ENCODE peak calls at places on chromosomes 1 and 21, in six cellular contexts. One of them, this sample, is unnamed.

GRCh38 chr1:190578531-190578930 is 100.9 kb upstream of the BRINP3 start:
- DNase-seq in transverse colon: no peak
- DNase-seq in Peyer's patch: no peak
- DNase-seq in IMR-90: no peak
- DNase-seq in breast epithelium: no peak
- DNase-seq in stomach: no peak
- DNase-seq in this sample: no peak

GRCh38 chr1:71593523-71593922 is 512.7 kb upstream of the ZRANB2 start:
- DNase-seq in IMR-90: peak; percentile 1
- DNase-seq in transverse colon: no peak
- DNase-seq in breast epithelium: no peak
- DNase-seq in Peyer's patch: no peak
- DNase-seq in stomach: no peak
- DNase-seq in this sample: no peak

GRCh38 chr1:233614173-233614742 is 352 bp downstream of the KCNK1 start:
- DNase-seq in IMR-90: peak; percentile 19
- DNase-seq in breast epithelium: peak; percentile 35
- DNase-seq in transverse colon: peak; percentile 25
- DNase-seq in Peyer's patch: peak; percentile 54
- DNase-seq in stomach: peak; percentile 46
- DNase-seq in this sample: peak; percentile 84

GRCh38 chr1:48692235-48692634 is 84.5 kb downstream of the BEND5 start:
- DNase-seq in transverse colon: no peak
- DNase-seq in IMR-90: no peak
- DNase-seq in breast epithelium: peak; percentile 35
- DNase-seq in stomach: no peak
- DNase-seq in Peyer's patch: no peak
- DNase-seq in this sample: no peak

GRCh38 chr1:234999513-234999940 is 129.1 kb downstream of the TOMM20 start:
- DNase-seq in IMR-90: no peak
- DNase-seq in stomach: no peak
- DNase-seq in transverse colon: no peak
- DNase-seq in breast epithelium: no peak
- DNase-seq in Peyer's patch: no peak
- DNase-seq in this sample: no peak

GRCh38 chr1:70961374-70961773 is 86.2 kb downstream of the PTGER3 start:
- DNase-seq in breast epithelium: no peak
- DNase-seq in IMR-90: no peak
- DNase-seq in Peyer's patch: no peak
- DNase-seq in stomach: no peak
- DNase-seq in transverse colon: no peak
- DNase-seq in this sample: no peak

GRCh38 chr1:55362558-55362957 is 147.4 kb upstream of the USP24 start:
- DNase-seq in breast epithelium: no peak
- DNase-seq in transverse colon: no peak
- DNase-seq in Peyer's patch: no peak
- DNase-seq in stomach: no peak
- DNase-seq in IMR-90: peak; percentile 85
- DNase-seq in this sample: no peak

GRCh38 chr1:24921938-24922662 is 8.0 kb downstream of the RUNX3 start:
- DNase-seq in IMR-90: no peak
- DNase-seq in breast epithelium: no peak
- DNase-seq in stomach: no peak
- DNase-seq in Peyer's patch: no peak
- DNase-seq in transverse colon: no peak
- DNase-seq in this sample: no peak

GRCh38 chr1:10152709-10153284 is 57.6 kb upstream of the KIF1B start:
- DNase-seq in stomach: peak; percentile 43
- DNase-seq in transverse colon: peak; percentile 58
- DNase-seq in Peyer's patch: peak; percentile 66
- DNase-seq in breast epithelium: no peak
- DNase-seq in IMR-90: peak; percentile 48
- DNase-seq in this sample: peak; percentile 27

GRCh38 chr1:34781844-34782391 is 904 bp downstream of the GJB3 start:
- DNase-seq in transverse colon: peak; percentile 74
- DNase-seq in Peyer's patch: no peak
- DNase-seq in stomach: peak; percentile 58
- DNase-seq in IMR-90: no peak
- DNase-seq in breast epithelium: no peak
- DNase-seq in this sample: no peak

GRCh38 chr1:52727114-52727586 is 897 bp downstream of the ZYG11B start:
- DNase-seq in transverse colon: peak; percentile 23
- DNase-seq in IMR-90: no peak
- DNase-seq in stomach: no peak
- DNase-seq in Peyer's patch: no peak
- DNase-seq in breast epithelium: no peak
- DNase-seq in this sample: no peak

GRCh38 chr1:222242492-222242891 is 305.4 kb downstream of the HHIPL2 start:
- DNase-seq in breast epithelium: no peak
- DNase-seq in IMR-90: no peak
- DNase-seq in stomach: no peak
- DNase-seq in Peyer's patch: no peak
- DNase-seq in transverse colon: no peak
- DNase-seq in this sample: no peak

GRCh38 chr1:93448983-93449805 is 1.3 kb downstream of the FNBP1L start:
- DNase-seq in IMR-90: peak; percentile 65
- DNase-seq in stomach: peak; percentile 56
- DNase-seq in Peyer's patch: peak; percentile 84
- DNase-seq in transverse colon: peak; percentile 70
- DNase-seq in breast epithelium: peak; percentile 38
- DNase-seq in this sample: peak; percentile 84

GRCh38 chr1:143604887-143605286 is 366.9 kb downstream of the FAM72C start:
- DNase-seq in transverse colon: no peak
- DNase-seq in breast epithelium: no peak
- DNase-seq in stomach: no peak
- DNase-seq in IMR-90: no peak
- DNase-seq in Peyer's patch: no peak
- DNase-seq in this sample: no peak

GRCh38 chr1:116836099-116836498 is 73.6 kb upstream of the PTGFRN start:
- DNase-seq in breast epithelium: no peak
- DNase-seq in Peyer's patch: no peak
- DNase-seq in transverse colon: no peak
- DNase-seq in stomach: no peak
- DNase-seq in IMR-90: no peak
- DNase-seq in this sample: no peak

GRCh38 chr1:8604041-8604942 is 213.1 kb downstream of the RERE start:
- DNase-seq in transverse colon: no peak
- DNase-seq in IMR-90: no peak
- DNase-seq in stomach: no peak
- DNase-seq in Peyer's patch: no peak
- DNase-seq in breast epithelium: no peak
- DNase-seq in this sample: no peak

GRCh38 chr1:28087614-28088167 is 719 bp downstream of the EYA3 start:
- DNase-seq in stomach: no peak
- DNase-seq in breast epithelium: no peak
- DNase-seq in transverse colon: no peak
- DNase-seq in IMR-90: peak; percentile 27
- DNase-seq in Peyer's patch: peak; percentile 46
- DNase-seq in this sample: no peak

GRCh38 chr1:51908499-51908898 is 30.0 kb upstream of the NRDC start:
- DNase-seq in Peyer's patch: no peak
- DNase-seq in breast epithelium: no peak
- DNase-seq in stomach: no peak
- DNase-seq in transverse colon: no peak
- DNase-seq in IMR-90: no peak
- DNase-seq in this sample: no peak

GRCh38 chr1:24263746-24264145 is 55.4 kb upstream of the GRHL3 start:
- DNase-seq in Peyer's patch: no peak
- DNase-seq in transverse colon: no peak
- DNase-seq in IMR-90: no peak
- DNase-seq in stomach: no peak
- DNase-seq in breast epithelium: no peak
- DNase-seq in this sample: no peak

GRCh38 chr1:77859248-77859647 is 29.2 kb upstream of the NEXN start:
- DNase-seq in IMR-90: no peak
- DNase-seq in stomach: no peak
- DNase-seq in breast epithelium: no peak
- DNase-seq in Peyer's patch: no peak
- DNase-seq in transverse colon: no peak
- DNase-seq in this sample: no peak

GRCh38 chr1:93554883-93555872 is 107.3 kb downstream of the FNBP1L start:
- DNase-seq in breast epithelium: no peak
- DNase-seq in stomach: no peak
- DNase-seq in IMR-90: no peak
- DNase-seq in transverse colon: no peak
- DNase-seq in Peyer's patch: no peak
- DNase-seq in this sample: no peak

GRCh38 chr1:31715097-31715872 is 11.5 kb upstream of the COL16A1 start:
- DNase-seq in IMR-90: peak; percentile 81
- DNase-seq in breast epithelium: peak; percentile 65
- DNase-seq in Peyer's patch: peak; percentile 95
- DNase-seq in stomach: peak; percentile 90
- DNase-seq in transverse colon: peak; percentile 93
- DNase-seq in this sample: peak; percentile 82

GRCh38 chr1:207825296-207825695 is 73.4 kb downstream of the CD46 start:
- DNase-seq in IMR-90: no peak
- DNase-seq in breast epithelium: no peak
- DNase-seq in stomach: no peak
- DNase-seq in transverse colon: no peak
- DNase-seq in Peyer's patch: no peak
- DNase-seq in this sample: no peak
- H3K4me1 ChIP-seq in IMR-90: peaks cover 27% of the 10 kb centered on the region
- H3K4me1 ChIP-seq in breast epithelium: peaks cover 33% of the 10 kb centered on the region
- H3K4me1 ChIP-seq in stomach: peaks cover 85% of the 10 kb centered on the region
- H3K4me1 ChIP-seq in transverse colon: peaks cover 52% of the 10 kb centered on the region
- H3K4me1 ChIP-seq in Peyer's patch: no peaks in the 10 kb centered on the region
- H3K4me1 ChIP-seq in this sample: peaks cover 72% of the 10 kb centered on the region

GRCh38 chr1:7441442-7441841 is 329.7 kb upstream of the VAMP3 start:
- DNase-seq in transverse colon: no peak
- DNase-seq in Peyer's patch: no peak
- DNase-seq in breast epithelium: no peak
- DNase-seq in stomach: no peak
- DNase-seq in IMR-90: no peak
- DNase-seq in this sample: no peak
- TF ChIP-seq POLR2A in transverse colon: no peak
- TF ChIP-seq POLR2A in Peyer's patch: no peak
- TF ChIP-seq POLR2A in breast epithelium: no peak
- TF ChIP-seq POLR2A in stomach: no peak
- TF ChIP-seq POLR2A in IMR-90: no peak
- TF ChIP-seq POLR2A in this sample: no peak

GRCh38 chr1:247371801-247372259 is 40.2 kb upstream of the ZNF496 start:
- DNase-seq in stomach: no peak
- DNase-seq in IMR-90: no peak
- DNase-seq in transverse colon: no peak
- DNase-seq in Peyer's patch: no peak
- DNase-seq in breast epithelium: no peak
- DNase-seq in this sample: no peak

GRCh38 chr1:247376659-247377058 is 39.3 kb upstream of the NLRP3 start:
- DNase-seq in IMR-90: no peak
- DNase-seq in breast epithelium: no peak
- DNase-seq in transverse colon: no peak
- DNase-seq in stomach: no peak
- DNase-seq in Peyer's patch: no peak
- DNase-seq in this sample: no peak

GRCh38 chr1:247375747-247376146 is 40.2 kb upstream of the NLRP3 start:
- DNase-seq in breast epithelium: no peak
- DNase-seq in IMR-90: no peak
- DNase-seq in transverse colon: no peak
- DNase-seq in stomach: no peak
- DNase-seq in Peyer's patch: no peak
- DNase-seq in this sample: no peak

GRCh38 chr1:247370786-247371732 is 39.4 kb upstream of the ZNF496 start:
- DNase-seq in transverse colon: peak; percentile 11
- DNase-seq in IMR-90: peak; percentile 36
- DNase-seq in Peyer's patch: no peak
- DNase-seq in stomach: no peak
- DNase-seq in breast epithelium: no peak
- DNase-seq in this sample: no peak

GRCh38 chr1:247373721-247374141 is 42.1 kb upstream of the ZNF496 start:
- DNase-seq in stomach: peak; percentile 48
- DNase-seq in breast epithelium: no peak
- DNase-seq in IMR-90: peak; percentile 32
- DNase-seq in Peyer's patch: peak; percentile 56
- DNase-seq in transverse colon: peak; percentile 46
- DNase-seq in this sample: peak; percentile 85
- TF ChIP-seq CTCF in stomach: no peak
- TF ChIP-seq CTCF in breast epithelium: no peak
- TF ChIP-seq CTCF in IMR-90: peak; percentile 43
- TF ChIP-seq CTCF in Peyer's patch: peak; percentile 16
- TF ChIP-seq CTCF in transverse colon: peak; percentile 37
- TF ChIP-seq CTCF in this sample: peak; percentile 27

DNA sequence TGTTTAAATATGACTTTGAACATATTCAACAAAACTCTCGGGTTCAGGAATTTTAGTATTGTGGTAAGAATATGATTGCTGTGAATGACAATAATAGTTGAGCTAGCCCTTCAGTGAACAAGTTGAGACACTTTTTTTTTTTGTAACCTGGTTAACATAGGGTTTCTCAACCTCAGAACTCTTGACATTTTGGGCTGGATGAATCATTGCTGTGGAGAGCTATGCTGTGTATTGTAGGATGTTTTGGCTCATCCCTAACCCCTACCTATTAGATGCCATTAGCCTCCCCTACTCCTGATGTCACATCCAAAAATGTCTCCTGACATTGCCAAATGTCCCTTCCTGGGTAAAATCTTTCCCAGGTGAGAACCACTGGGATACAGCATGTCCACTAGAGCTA is 113.7 kb downstream of the RUNX1 start:
- DNase-seq in Peyer's patch: no peak
- DNase-seq in breast epithelium: no peak
- DNase-seq in IMR-90: no peak
- DNase-seq in stomach: no peak
- DNase-seq in transverse colon: no peak
- DNase-seq in this sample: no peak
- H3K4me1 ChIP-seq in Peyer's patch: no peaks in the 10 kb centered on the region
- H3K4me1 ChIP-seq in breast epithelium: no peaks in the 10 kb centered on the region
- H3K4me1 ChIP-seq in IMR-90: peaks cover 16% of the 10 kb centered on the region
- H3K4me1 ChIP-seq in stomach: peaks cover 8% of the 10 kb centered on the region
- H3K4me1 ChIP-seq in transverse colon: no peaks in the 10 kb centered on the region
- H3K4me1 ChIP-seq in this sample: no peaks in the 10 kb centered on the region

DNA sequence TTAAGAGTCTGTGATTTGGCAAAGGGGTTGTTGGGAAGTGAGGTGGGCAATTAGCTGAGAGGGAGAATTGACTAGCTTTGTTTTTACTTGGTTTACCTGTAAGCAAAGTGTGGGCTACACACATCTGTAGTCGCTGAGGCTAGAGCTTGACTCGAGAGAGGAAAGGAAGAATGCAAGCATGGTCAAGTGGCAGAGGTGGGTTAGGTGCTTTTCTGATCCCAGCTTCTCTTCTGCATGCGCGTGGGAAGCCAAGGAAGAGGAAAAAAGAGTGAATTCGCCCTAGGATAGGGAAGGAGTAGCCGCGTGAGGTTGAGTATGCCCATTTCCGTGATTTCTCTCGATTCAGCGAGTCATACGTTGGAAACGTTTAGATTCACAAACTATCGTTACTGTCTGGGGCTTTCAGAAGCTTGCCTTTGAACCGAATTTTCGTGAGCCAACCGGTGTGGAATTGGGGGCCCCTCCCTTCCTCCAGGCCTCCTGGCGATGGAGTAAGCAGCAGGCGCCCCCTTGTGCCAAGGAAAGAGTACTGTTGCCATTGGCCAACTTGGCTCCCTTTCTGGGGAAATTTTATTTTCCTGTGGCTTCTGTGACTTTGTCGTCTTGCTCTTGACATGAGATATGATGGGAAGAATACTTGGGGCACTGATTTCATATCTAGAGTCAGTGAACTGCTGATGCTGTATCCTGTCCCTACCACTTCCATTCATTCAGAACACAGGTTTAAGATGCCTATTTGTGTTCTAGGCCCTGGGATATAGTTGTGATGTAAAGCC is 1.3 kb downstream of the PIGV start:
- DNase-seq in stomach: peak; percentile 86
- DNase-seq in IMR-90: peak; percentile 83
- DNase-seq in transverse colon: peak; percentile 91
- DNase-seq in Peyer's patch: peak; percentile 79
- DNase-seq in breast epithelium: peak; percentile 81
- DNase-seq in this sample: no peak
- TF ChIP-seq POLR2A in stomach: no peak
- TF ChIP-seq POLR2A in IMR-90: peak; percentile 62
- TF ChIP-seq POLR2A in transverse colon: no peak
- TF ChIP-seq POLR2A in Peyer's patch: peak; percentile 33
- TF ChIP-seq POLR2A in breast epithelium: no peak
- TF ChIP-seq POLR2A in this sample: peak; percentile 16